ENCODE peak calls at places on chromosomes 12 and 14, in five cellular contexts. V, I, F, B and X are unnamed samples.

GRCh38 chr12:65217127-65217526 is 47.7 kb downstream of the LEMD3 start:
- DNase-seq in V (no peak), I (no peak), F (no peak), B (no peak), X (no peak)

GRCh38 chr14:81447018-81447770 is 47.1 kb upstream of the STON2 start:
- DNase-seq in V (no peak), I (no peak), F (no peak), B (no peak), X (no peak)

GRCh38 chr14:55427439-55427838 is 13.0 kb downstream of the TBPL2 start:
- DNase-seq in V (peak), I (peak), F (peak), B (peak), X (peak)

GRCh38 chr12:124273630-124274029 is 21.3 kb upstream of the RFLNA start:
- DNase-seq in V (peak), I (peak), F (peak), B (peak), X (no peak)

GRCh38 chr14:89386214-89386886 is 30.7 kb downstream of the FOXN3 start:
- DNase-seq in V (no peak), I (no peak), F (peak), B (no peak), X (no peak)

GRCh38 chr14:86946446-86946845 is 1046.5 kb downstream of the GALC start:
- DNase-seq in V (no peak), I (no peak), F (no peak), B (no peak), X (no peak)

GRCh38 chr12:68610435-68611093 is at the start of gene RAP1B:
- DNase-seq in V (peak), I (peak), F (peak), B (peak), X (peak)

GRCh38 chr12:53097564-53098353 is at the start of gene IGFBP6:
- DNase-seq in V (peak), I (peak), F (peak), B (no peak), X (peak)

GRCh38 chr12:124515981-124516380 is 51.4 kb downstream of the NCOR2 start:
- DNase-seq in V (no peak), I (no peak), F (no peak), B (no peak), X (no peak)

GRCh38 chr12:87801860-87802720 is 227.1 kb downstream of the C12orf50 start:
- DNase-seq in V (no peak), I (no peak), F (peak), B (no peak), X (no peak)

GRCh38 chr14:52012635-52013034 is 23.3 kb downstream of the RTRAF start:
- DNase-seq in V (peak), I (no peak), F (peak), B (no peak), X (no peak)

GRCh38 chr14:30456296-30456695 is 102.7 kb upstream of the G2E3 start:
- DNase-seq in V (no peak), I (no peak), F (no peak), B (no peak), X (no peak)

GRCh38 chr14:72907886-72908285 is 14.0 kb upstream of the DPF3 start:
- DNase-seq in V (no peak), I (peak), F (peak), B (no peak), X (no peak)

GRCh38 chr12:263574-263973 is 938 bp upstream of the SLC6A13 start:
- DNase-seq in V (no peak), I (no peak), F (peak), B (no peak), X (no peak)

GRCh38 chr12:52605542-52605941 is 4.3 kb upstream of the KRT72 start:
- DNase-seq in V (no peak), I (no peak), F (no peak), B (no peak), X (no peak)

GRCh38 chr14:35222324-35222723 is 69.9 kb upstream of the PSMA6 start:
- DNase-seq in V (no peak), I (no peak), F (no peak), B (no peak), X (no peak)

GRCh38 chr12:39807043-39807442 is 187.4 kb upstream of the ABCD2 start:
- DNase-seq in V (peak), I (peak), F (peak), B (peak), X (no peak)

GRCh38 chr14:49621114-49621881 is 699 bp downstream of the MGAT2 start:
- DNase-seq in V (peak), I (peak), F (peak), B (no peak), X (no peak)

GRCh38 chr12:132251310-132251709 is 78.1 kb downstream of the GALNT9 start:
- DNase-seq in V (no peak), I (no peak), F (no peak), B (no peak), X (no peak)

GRCh38 chr12:52871291-52871961 is 22.6 kb upstream of the KRT78 start:
- DNase-seq in V (no peak), I (no peak), F (peak), B (no peak), X (peak)

GRCh38 chr14:51209457-51209856 is 30.6 kb upstream of the TMX1 start:
- DNase-seq in V (no peak), I (no peak), F (no peak), B (no peak), X (no peak)

GRCh38 chr12:56150563-56150962 is 1.8 kb upstream of the MYL6B start:
- DNase-seq in V (no peak), I (no peak), F (peak), B (no peak), X (no peak)

GRCh38 chr12:42609605-42610004 is 20.1 kb upstream of the PRICKLE1 start:
- DNase-seq in V (no peak), I (no peak), F (peak), B (no peak), X (no peak)

DNA sequence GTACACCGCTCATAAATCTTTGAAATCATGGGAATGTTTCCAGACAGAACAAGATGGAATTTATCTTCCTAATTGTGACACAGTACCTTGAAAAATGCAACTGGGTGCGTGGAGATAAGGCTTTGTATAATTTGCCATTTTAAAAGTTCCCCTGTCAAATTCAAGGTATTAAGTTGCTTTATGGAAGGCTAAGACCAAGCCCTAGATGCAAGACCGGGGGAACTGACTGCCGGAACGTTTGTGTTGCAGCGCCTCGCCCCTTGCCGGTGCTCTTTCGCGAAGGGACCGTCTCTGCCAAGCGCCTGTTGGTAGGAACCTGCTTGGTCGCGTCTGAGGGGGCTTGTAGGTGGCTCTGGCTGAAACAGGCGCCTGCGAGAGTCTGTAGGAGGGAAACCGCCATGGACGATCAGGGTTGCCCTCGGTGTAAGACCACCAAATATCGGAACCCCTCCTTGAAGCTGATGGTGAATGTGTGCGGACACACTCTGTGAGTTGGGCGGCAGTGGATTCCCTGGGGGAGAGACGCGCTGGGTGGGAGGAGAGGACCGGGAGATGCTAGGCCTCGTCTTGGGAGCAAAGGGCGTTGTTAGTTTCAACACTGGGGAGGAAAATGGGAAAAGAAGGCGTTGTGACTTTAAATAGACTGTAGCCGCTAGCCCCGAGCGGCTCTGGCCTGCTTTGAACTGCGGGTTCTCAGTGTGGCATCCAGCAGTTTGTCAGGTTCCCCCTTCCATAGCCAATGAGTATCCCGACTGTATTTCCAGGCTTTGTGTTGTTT is at the start of gene MNAT1:
- DNase-seq in V (peak), I (peak), F (peak), B (peak), X (peak)
- TF ChIP-seq EZH2 in V (no peak), I (no peak), F (no peak), B (no peak), X (no peak)

DNA sequence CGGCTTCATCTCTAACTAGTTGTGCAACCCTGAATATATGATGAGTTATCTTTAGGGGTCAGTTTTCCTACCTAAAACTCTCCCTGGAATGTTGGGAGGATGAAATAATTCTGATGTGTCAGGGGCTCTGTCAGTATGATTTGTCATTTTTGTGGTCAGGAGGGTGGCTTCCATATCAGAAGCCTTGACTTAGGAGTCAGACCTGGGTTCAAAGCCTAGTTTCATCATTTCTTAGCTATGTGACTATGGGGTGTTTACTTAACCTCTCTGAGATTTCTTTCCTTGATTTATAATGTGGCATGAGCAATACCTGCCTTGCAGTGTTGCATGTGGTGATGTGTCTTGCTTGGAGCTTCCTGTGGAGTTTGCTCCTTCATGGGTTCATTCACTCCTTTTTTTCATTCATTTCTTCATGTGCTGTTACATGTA is 146.8 kb downstream of the CHST11 start:
- DNase-seq in V (no peak), I (no peak), F (peak), B (peak), X (peak)
- H3K4me3 ChIP-seq in V (no peak), I (peak), F (peak), B (no peak), X (no peak)

DNA sequence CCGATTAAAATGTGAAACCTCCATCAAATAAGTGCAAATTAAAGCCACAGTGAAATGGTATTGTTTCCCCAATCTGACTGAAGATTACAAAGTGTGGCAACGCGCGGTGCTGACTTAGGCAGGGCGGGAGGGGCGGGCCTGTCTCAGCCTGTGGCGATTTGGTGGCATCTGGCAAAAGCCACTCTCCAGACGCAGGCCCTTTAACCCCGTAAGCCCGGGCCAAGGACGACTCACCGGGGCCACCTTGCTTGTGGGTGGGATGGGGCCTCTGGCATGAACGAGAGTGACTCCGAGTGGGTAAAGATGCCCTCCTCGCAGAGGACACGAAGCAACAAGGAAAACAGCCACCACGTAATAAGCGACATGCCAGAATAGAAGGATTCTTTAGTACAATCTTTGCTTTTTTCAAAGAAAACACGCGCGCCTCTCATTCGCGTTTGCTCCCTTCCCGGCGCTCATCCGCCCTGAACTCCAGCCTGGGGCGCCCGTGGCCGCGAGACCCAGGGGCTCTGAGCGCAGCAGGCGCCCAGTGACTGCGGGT is 809 bp downstream of the DEGS2 start:
- DNase-seq in V (no peak), I (no peak), F (no peak), B (no peak), X (no peak)
- TF ChIP-seq EZH2 in V (peak), I (no peak), F (no peak), B (no peak), X (no peak)

GRCh38 chr14:32434180-32434579 is 105.1 kb downstream of the AKAP6 start:
- DNase-seq in V (no peak), I (peak), F (no peak), B (no peak), X (no peak)

GRCh38 chr14:32432813-32433538 is 103.9 kb downstream of the AKAP6 start:
- DNase-seq in V (no peak), I (no peak), F (no peak), B (no peak), X (no peak)

GRCh38 chr14:32435411-32435810 is 106.3 kb downstream of the AKAP6 start:
- DNase-seq in V (no peak), I (no peak), F (no peak), B (no peak), X (no peak)

GRCh38 chr14:32436993-32437392 is 107.9 kb downstream of the AKAP6 start:
- DNase-seq in V (no peak), I (no peak), F (no peak), B (no peak), X (no peak)

GRCh38 chr14:32434880-32435279 is 105.8 kb downstream of the AKAP6 start:
- DNase-seq in V (no peak), I (no peak), F (no peak), B (no peak), X (no peak)
- H3K4me3 ChIP-seq in V (no peak), I (no peak), F (no peak), B (no peak), X (no peak)

GRCh38 chr12:23887055-23887835 is 62.2 kb downstream of the SOX5 start:
- DNase-seq in V (no peak), I (peak), F (no peak), B (no peak), X (no peak)

GRCh38 chr12:23888396-23889068 is 60.9 kb downstream of the SOX5 start:
- DNase-seq in V (no peak), I (no peak), F (no peak), B (no peak), X (no peak)

GRCh38 chr12:23893611-23894010 is 55.9 kb downstream of the SOX5 start:
- DNase-seq in V (no peak), I (no peak), F (no peak), B (no peak), X (no peak)

GRCh38 chr12:23889069-23889440 is 60.4 kb downstream of the SOX5 start:
- DNase-seq in V (no peak), I (no peak), F (no peak), B (no peak), X (no peak)

GRCh38 chr12:23891115-23891514 is 58.4 kb downstream of the SOX5 start:
- DNase-seq in V (no peak), I (no peak), F (no peak), B (no peak), X (no peak)
- TF ChIP-seq EZH2 in V (no peak), I (no peak), F (no peak), B (no peak), X (no peak)

DNA sequence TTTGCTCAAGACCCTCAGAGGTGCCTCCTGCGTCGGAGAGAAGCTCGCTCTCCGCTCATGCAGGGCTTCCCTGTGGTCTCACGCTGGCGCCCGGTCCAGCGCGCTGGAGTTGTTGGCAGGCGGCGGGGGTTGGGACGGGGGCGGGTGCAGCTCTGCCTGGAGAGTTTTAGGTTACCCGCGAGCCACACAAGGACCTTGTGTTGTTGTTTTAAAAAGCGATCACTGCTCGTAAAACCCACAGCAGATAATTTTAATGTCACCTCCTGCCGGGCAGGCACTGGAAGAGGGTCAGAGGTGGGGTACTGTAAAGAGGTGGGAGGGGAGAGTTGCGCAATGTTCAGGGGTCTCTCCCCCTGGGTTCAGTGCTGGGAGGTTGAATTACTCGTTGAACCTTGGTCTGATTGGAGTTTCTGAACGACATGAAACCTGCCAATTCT is 853 bp downstream of the SMOC1 start:
- DNase-seq in V (peak), I (no peak), F (peak), B (no peak), X (no peak)
- H3K4me3 ChIP-seq in V (peak), I (no peak), F (peak), B (no peak), X (no peak)

DNA sequence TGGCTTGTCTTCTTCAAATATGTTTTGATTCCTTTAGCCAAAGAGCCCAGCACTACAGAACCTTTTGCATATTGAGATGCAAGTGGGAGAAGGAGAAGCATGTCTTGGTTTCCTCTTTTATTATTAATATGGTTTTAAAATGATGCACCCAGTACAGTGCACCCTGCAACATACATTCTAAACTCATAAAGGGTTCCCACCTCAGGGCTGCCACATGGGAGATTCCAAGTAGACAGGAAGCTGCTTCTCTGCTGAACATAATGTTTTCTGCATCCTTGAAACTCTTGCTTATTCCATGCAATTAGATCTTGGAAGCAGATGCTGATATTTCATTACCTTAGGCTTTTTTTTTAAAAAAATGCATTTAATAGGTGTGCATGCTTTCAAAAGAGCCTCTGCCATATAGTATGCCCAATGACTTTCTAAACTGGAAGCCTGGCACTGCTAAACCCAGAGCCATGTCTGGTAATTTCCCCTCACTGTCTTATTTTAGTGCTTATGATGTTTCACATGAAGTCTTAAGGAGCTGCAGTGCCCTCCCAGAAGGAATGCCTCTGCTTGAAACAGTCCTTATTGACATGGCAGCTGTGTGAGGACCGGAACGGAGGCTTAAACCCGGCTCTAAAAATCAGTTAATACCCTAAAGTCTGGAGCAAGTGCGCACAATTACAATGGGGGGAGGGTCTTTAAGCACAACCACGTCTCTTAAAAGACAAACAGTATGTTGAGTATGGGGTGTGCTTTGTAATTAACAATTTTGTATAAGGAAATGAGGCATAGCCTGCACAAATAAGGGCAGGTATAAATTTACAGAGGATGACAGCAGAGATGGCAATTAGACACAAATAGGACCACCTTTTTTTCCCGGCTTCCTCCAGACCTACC is 2.0 kb upstream of the SIX1 start:
- DNase-seq in V (no peak), I (no peak), F (no peak), B (no peak), X (no peak)
- TF ChIP-seq EZH2 in V (peak), I (no peak), F (no peak), B (no peak), X (no peak)

GRCh38 chr12:9868951-9869306 is 225 bp downstream of the CLEC2B start:
- DNase-seq in V (no peak), I (no peak), F (no peak), B (no peak), X (no peak)
- H3K4me3 ChIP-seq in V (no peak), I (peak), F (peak), B (no peak), X (peak)

GRCh38 chr14:101191882-101192660 is 288.5 kb upstream of the RTL1 start:
- DNase-seq in V (no peak), I (no peak), F (no peak), B (no peak), X (no peak)
- TF ChIP-seq EZH2 in V (no peak), I (no peak), F (no peak), B (no peak), X (no peak)

DNA sequence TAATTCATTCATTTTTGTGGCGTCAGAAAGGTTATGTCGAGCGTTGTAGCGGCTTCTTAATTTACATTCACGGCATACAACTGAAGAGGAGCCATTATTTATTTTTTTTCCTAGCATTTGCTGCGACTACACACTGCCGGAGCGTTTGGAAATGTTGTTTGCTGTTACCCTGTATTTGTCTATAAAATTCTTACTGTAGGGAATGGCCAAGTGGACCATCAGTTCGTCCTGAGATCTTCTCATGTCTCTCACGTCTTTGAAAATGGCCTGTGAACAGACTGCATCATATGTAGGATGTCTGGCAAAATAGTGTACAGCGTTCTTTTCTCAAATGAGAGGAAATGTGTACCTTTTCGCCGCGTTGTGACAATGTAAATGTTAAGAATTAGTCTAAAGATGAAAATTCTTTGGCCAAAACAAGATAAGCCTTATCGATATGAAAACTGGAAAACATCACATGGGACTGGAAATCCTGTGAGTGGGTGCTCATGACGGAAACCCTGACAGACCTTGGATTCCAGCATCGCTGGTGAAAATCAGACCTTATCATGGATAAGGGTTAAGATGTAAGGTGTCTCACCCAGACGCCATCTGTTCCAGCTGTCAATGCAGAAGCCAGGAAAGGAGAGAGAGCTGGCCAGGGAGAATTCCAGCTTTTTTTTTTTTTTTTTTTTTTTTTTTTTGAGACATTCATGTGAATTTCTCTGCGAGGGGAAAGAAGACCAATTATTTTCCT is 1.5 kb downstream of the TRAF3 start:
- DNase-seq in V (no peak), I (peak), F (peak), B (no peak), X (no peak)
- H3K4me3 ChIP-seq in V (peak), I (peak), F (peak), B (peak), X (peak)